ENCODE peak calls at places on chromosomes 16 and 17, in seven cellular contexts. Z is stimulated activated CD4-positive, alpha-beta T cell treated with anti-CD3 and anti-CD28 coated beads, TNF-alpha, amount 100 ng/mL, for 48 hours; N is HFF-Myc; X is activated CD4-positive, alpha-beta T cell treated with anti-CD3 and anti-CD28 coated beads for 36 hours; C is iPS DF 19.7; O is NCI-H526; P is WTC11. A is an unnamed sample.

GRCh38 chr16:26791166-26791565 is 275.6 kb upstream of the C16orf82 start:
- DNase-seq in Z (no peak), N (no peak), X (no peak), C (no peak), O (no peak), P (no peak), A (no peak)

GRCh38 chr17:73142763-73143395 is 21.9 kb upstream of the SSTR2 start:
- DNase-seq in Z (no peak), N (peak; percentile 27), X (peak; percentile 31), C (no peak), O (no peak), P (no peak), A (peak; percentile 75)

GRCh38 chr16:58366247-58367031 is 25.8 kb upstream of the GINS3 start:
- DNase-seq in Z (no peak), N (peak; percentile 25), X (no peak), C (no peak), O (no peak), P (no peak), A (peak; percentile 86)

GRCh38 chr17:3835410-3836229 is 10.4 kb downstream of the NCBP3 start:
- DNase-seq in Z (no peak), N (no peak), X (no peak), C (no peak), O (no peak), P (no peak), A (no peak)

GRCh38 chr17:41008811-41009210 is at the start of gene KRTAP3-1:
- DNase-seq in Z (no peak), N (no peak), X (no peak), C (no peak), O (peak; percentile 36), P (no peak), A (no peak)

GRCh38 chr17:74635418-74635817 is 11.9 kb upstream of the CD300E start:
- DNase-seq in Z (no peak), N (no peak), X (no peak), C (no peak), O (no peak), P (no peak), A (no peak)

GRCh38 chr17:32519769-32520701 is 33.2 kb downstream of the CDK5R1 start:
- DNase-seq in Z (no peak), N (no peak), X (peak; percentile 76), C (no peak), O (no peak), P (no peak), A (peak; percentile 32)

GRCh38 chr17:80036715-80037477 is 454 bp downstream of the CCDC40 start:
- DNase-seq in Z (no peak), N (no peak), X (peak; percentile 50), C (peak; percentile 50), O (no peak), P (peak; percentile 69), A (peak; percentile 37)

GRCh38 chr17:44840936-44841335 is 6.7 kb upstream of the HIGD1B start:
- DNase-seq in Z (no peak), N (no peak), X (peak; percentile 37), C (no peak), O (no peak), P (no peak), A (no peak)

GRCh38 chr16:1491327-1491726 is 1.8 kb upstream of the TELO2 start:
- DNase-seq in Z (no peak), N (no peak), X (no peak), C (no peak), O (no peak), P (no peak), A (no peak)

GRCh38 chr16:55555436-55555835 is 11.0 kb upstream of the CAPNS2 start:
- DNase-seq in Z (no peak), N (no peak), X (no peak), C (no peak), O (no peak), P (no peak), A (no peak)

GRCh38 chr17:75231741-75232464 is 26.4 kb downstream of the NUP85 start:
- DNase-seq in Z (no peak), N (no peak), X (no peak), C (no peak), O (no peak), P (no peak), A (no peak)

A was measured in Daoy.